ENCODE peak calls at places on chromosomes 7 and 10, in ten cellular contexts. B, Q, F, J, X, K, D, R, U and I are unnamed samples.
A peak's percentile ranks its signal among the peaks of the same experiment; 100 is the strongest.

GRCh38 chr7:42235734-42236133 is 1.3 kb downstream of the GLI3 start:
- DNase-seq in X (no peak), B (no peak), F (no peak), K (no peak), D (peak; percentile 20), R (no peak), J (no peak), Q (no peak), U (no peak), I (no peak)

GRCh38 chr7:46230298-46231295 is 309.5 kb upstream of the IGFBP3 start:
- DNase-seq in R (no peak), F (no peak), K (no peak), B (peak; percentile 12), Q (no peak), D (no peak), J (no peak), X (no peak), U (no peak), I (no peak)

GRCh38 chr10:132637477-132638129 is 100.0 kb downstream of the INPP5A start:
- DNase-seq in X (peak; percentile 37), J (no peak), Q (peak; percentile 15), R (peak; percentile 37), B (peak; percentile 78), D (peak; percentile 89), F (peak; percentile 55), K (no peak), U (peak; percentile 90), I (no peak)

GRCh38 chr10:90885176-90885575 is 13.4 kb downstream of the RPP30 start:
- DNase-seq in B (peak; percentile 70), F (no peak), Q (no peak), J (no peak), D (peak; percentile 73), U (no peak), K (no peak), X (no peak), R (no peak), I (no peak)

GRCh38 chr7:727104-727805 is at the start of gene PRKAR1B:
- DNase-seq in B (no peak), J (no peak), X (no peak), U (no peak), Q (no peak), R (peak; percentile 54), F (peak; percentile 11), K (no peak), D (peak; percentile 72), I (no peak)

GRCh38 chr7:133805426-133805825 is 321.7 kb upstream of the LRGUK start:
- DNase-seq in U (no peak), K (no peak), J (no peak), Q (no peak), D (no peak), X (no peak), F (no peak), B (no peak), R (no peak), I (no peak)

GRCh38 chr7:1531979-1532455 is 1.5 kb downstream of the MAFK start:
- DNase-seq in R (no peak), J (no peak), D (no peak), B (no peak), F (no peak), Q (peak; percentile 20), K (no peak), U (no peak), X (no peak), I (no peak)

GRCh38 chr10:128850647-128851046 is 616.4 kb upstream of the MGMT start:
- DNase-seq in Q (no peak), U (no peak), R (peak; percentile 54), K (no peak), X (no peak), B (no peak), D (no peak), J (no peak), F (no peak), I (no peak)

GRCh38 chr7:100968031-100968430 is 1.3 kb upstream of the MUC12 start:
- DNase-seq in F (no peak), J (no peak), B (no peak), X (no peak), D (no peak), K (no peak), R (no peak), Q (no peak), U (no peak), I (no peak)

GRCh38 chr7:73623798-73624668 is at the start of gene MLXIPL:
- DNase-seq in K (peak; percentile 66), Q (peak; percentile 71), J (peak; percentile 84), D (peak; percentile 91), U (no peak), R (peak; percentile 77), X (peak; percentile 80), B (peak; percentile 53), F (no peak), I (no peak)